ENCODE peak calls at places on chromosomes 6 and 20, in six cellular contexts. N, F, P, Y, X and Q are unnamed samples.

GRCh38 chr20:59042151-59042795 is at the start of gene PRELID3B:
- DNase-seq in N (no peak), F (no peak), P (no peak), Y (no peak), X (no peak), Q (no peak)

GRCh38 chr20:4702562-4703280 is 19.0 kb upstream of the PRND start:
- DNase-seq in N (no peak), F (no peak), P (no peak), Y (no peak), X (no peak), Q (no peak)

GRCh38 chr6:105432797-105433196 is 29.9 kb upstream of the PREP start:
- DNase-seq in N (no peak), F (peak; percentile 79), P (no peak), Y (no peak), X (no peak), Q (no peak)

GRCh38 chr6:122429328-122429727 is 29.9 kb downstream of the HSF2 start:
- DNase-seq in N (no peak), F (no peak), P (no peak), Y (no peak), X (no peak), Q (no peak)

GRCh38 chr20:35269055-35269781 is 8.7 kb downstream of the MMP24OS start:
- DNase-seq in N (peak; percentile 27), F (no peak), P (peak; percentile 90), Y (peak; percentile 32), X (peak; percentile 54), Q (no peak)

GRCh38 chr6:18359237-18359885 is 27.8 kb upstream of the RNF144B start:
- DNase-seq in N (no peak), F (no peak), P (no peak), Y (no peak), X (no peak), Q (no peak)

GRCh38 chr6:94673251-94673650 is 904.1 kb upstream of the MANEA start:
- DNase-seq in N (no peak), F (no peak), P (no peak), Y (no peak), X (no peak), Q (no peak)

GRCh38 chr20:49795125-49795424 is 17.6 kb upstream of the SLC9A8 start:
- DNase-seq in N (no peak), F (no peak), P (no peak), Y (no peak), X (no peak), Q (no peak)

GRCh38 chr6:166307981-166308768 is at the start of gene PRR18:
- DNase-seq in N (peak; percentile 62), F (no peak), P (no peak), Y (peak; percentile 37), X (no peak), Q (no peak)

GRCh38 chr6:22906091-22906549 is 336.8 kb downstream of the HDGFL1 start:
- DNase-seq in N (no peak), F (no peak), P (no peak), Y (no peak), X (no peak), Q (no peak)

GRCh38 chr20:56592817-56593216 is 36.3 kb upstream of the TFAP2C start:
- DNase-seq in N (no peak), F (no peak), P (no peak), Y (no peak), X (no peak), Q (no peak)

GRCh38 chr20:22312744-22313346 is 271.5 kb downstream of the FOXA2 start:
- DNase-seq in N (peak; percentile 29), F (peak; percentile 6), P (no peak), Y (no peak), X (no peak), Q (peak; percentile 37)

GRCh38 chr6:44257007-44257752 is at the start of gene SLC35B2:
- DNase-seq in N (peak; percentile 77), F (no peak), P (peak; percentile 92), Y (peak; percentile 74), X (peak; percentile 87), Q (no peak)

GRCh38 chr6:139230421-139230840 is 61.4 kb downstream of the TXLNB start:
- DNase-seq in N (peak; percentile 59), F (no peak), P (no peak), Y (no peak), X (no peak), Q (peak; percentile 93)

GRCh38 chr20:16394784-16395183 is 178.5 kb downstream of the KIF16B start:
- DNase-seq in N (no peak), F (no peak), P (no peak), Y (no peak), X (no peak), Q (no peak)

GRCh38 chr6:119207973-119208725 is 129.7 kb upstream of the FAM184A start:
- DNase-seq in N (no peak), F (peak; percentile 31), P (no peak), Y (no peak), X (no peak), Q (no peak)

GRCh38 chr6:134517145-134517658 is 199.3 kb upstream of the SGK1 start:
- DNase-seq in N (peak; percentile 14), F (no peak), P (peak; percentile 90), Y (no peak), X (peak; percentile 81), Q (peak; percentile 86)

GRCh38 chr6:73521351-73522254 is 771 bp upstream of the EEF1A1 start:
- DNase-seq in N (peak; percentile 93), F (peak; percentile 64), P (peak; percentile 94), Y (peak; percentile 77), X (peak; percentile 86), Q (peak; percentile 58)

GRCh38 chr6:157464653-157465535 is 83.9 kb downstream of the ZDHHC14 start:
- DNase-seq in N (no peak), F (no peak), P (no peak), Y (peak; percentile 34), X (no peak), Q (no peak)

GRCh38 chr6:143349530-143349929 is 101.0 kb downstream of the ADAT2 start:
- DNase-seq in N (no peak), F (no peak), P (no peak), Y (no peak), X (no peak), Q (no peak)

GRCh38 chr6:144936764-144937163 is 651.6 kb downstream of the UTRN start:
- DNase-seq in N (no peak), F (no peak), P (no peak), Y (no peak), X (no peak), Q (no peak)

GRCh38 chr6:45424628-45424955 is 46.9 kb upstream of the SUPT3H start:
- DNase-seq in N (no peak), F (no peak), P (no peak), Y (no peak), X (no peak), Q (no peak)

GRCh38 chr6:110270166-110270565 is 88.0 kb downstream of the METTL24 start:
- DNase-seq in N (no peak), F (no peak), P (no peak), Y (no peak), X (no peak), Q (no peak)

GRCh38 chr20:45842169-45842812 is 8.7 kb downstream of the SNX21 start:
- DNase-seq in N (no peak), F (peak; percentile 70), P (no peak), Y (no peak), X (no peak), Q (no peak)

GRCh38 chr6:117518870-117519269 is 36.4 kb downstream of the DCBLD1 start:
- DNase-seq in N (no peak), F (no peak), P (no peak), Y (no peak), X (no peak), Q (no peak)

GRCh38 chr6:36130672-36131516 is 581 bp downstream of the MAPK13 start:
- DNase-seq in N (peak; percentile 32), F (no peak), P (peak; percentile 82), Y (no peak), X (peak; percentile 43), Q (no peak)

GRCh38 chr20:32484221-32485125 is 100.7 kb downstream of the NOL4L start:
- DNase-seq in N (peak; percentile 33), F (no peak), P (peak; percentile 86), Y (peak; percentile 34), X (peak; percentile 80), Q (no peak)